ENCODE peak calls at places on chromosome 20, in four cellular contexts. Y is tibial nerve, G is IMR-90, S is Panc1. K is an unnamed sample. For H3K4me1, the result is how much of the 10 kb centered on the place peaks cover.

GRCh38 chr20:11467436-11467835 is 450.3 kb upstream of the BTBD3 start:
- DNase-seq in S (no peak), G (no peak), Y (no peak), K (no peak)

GRCh38 chr20:8963330-8963729 is 105.6 kb upstream of the PLCB4 start:
- DNase-seq in Y (no peak), S (no peak), G (no peak), K (no peak)

GRCh38 chr20:8335796-8336195 is 203.7 kb downstream of the PLCB1 start:
- DNase-seq in S (no peak), G (no peak), Y (no peak), K (no peak)

GRCh38 chr20:10929023-10929422 is 255.2 kb upstream of the JAG1 start:
- DNase-seq in G (peak), Y (no peak), S (no peak), K (no peak)

GRCh38 chr20:2984956-2985661 is 58.3 kb upstream of the GNRH2 start:
- DNase-seq in Y (no peak), S (no peak), G (peak), K (no peak)

GRCh38 chr20:56748476-56749377 is 119.6 kb downstream of the TFAP2C start:
- DNase-seq in S (no peak), G (no peak), Y (no peak), K (no peak)

GRCh38 chr20:8627386-8628030 is 441.4 kb upstream of the PLCB4 start:
- DNase-seq in G (peak), S (no peak), Y (no peak), K (no peak)

GRCh38 chr20:63117151-63117550 is 98.8 kb downstream of the YTHDF1 start:
- DNase-seq in S (no peak), G (no peak), Y (no peak), K (no peak)

GRCh38 chr20:31785089-31785488 is 34.1 kb upstream of the MYLK2 start:
- DNase-seq in Y (no peak), S (no peak), G (no peak), K (no peak)

GRCh38 chr20:8786383-8786782 is 282.5 kb upstream of the PLCB4 start:
- DNase-seq in G (no peak), S (no peak), Y (no peak), K (no peak)

DNA sequence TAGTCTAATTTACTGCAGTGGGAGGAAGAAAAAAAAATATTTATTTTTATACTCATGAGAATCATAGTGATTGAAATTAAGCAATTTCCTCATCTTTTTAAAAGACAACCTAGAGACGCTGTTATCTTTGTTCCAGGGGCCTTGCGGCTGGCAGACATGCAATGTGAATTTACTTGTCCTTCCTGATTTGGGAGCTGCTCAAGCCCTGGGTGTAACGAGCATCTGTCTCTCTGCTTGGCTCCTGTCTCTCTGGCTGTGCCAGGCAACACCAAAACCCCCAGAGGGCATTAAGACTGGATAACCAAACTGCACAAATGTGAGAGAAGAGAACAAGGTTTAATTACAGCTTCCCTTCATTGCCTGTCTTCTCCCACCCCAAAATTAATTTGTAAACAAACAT is 169.9 kb downstream of the SLC24A3 start:
- DNase-seq in Y (no peak), S (no peak), G (no peak), K (no peak)
- H3K27ac ChIP-seq in Y (no peak), S (no peak), G (no peak), K (no peak)

GRCh38 chr20:43939762-43940121 is 25.1 kb downstream of the TOX2 start:
- DNase-seq in Y (no peak), G (no peak), S (no peak), K (no peak)
- H3K4me1 ChIP-seq in Y (under half), G (half or more), S (half or more), K (under half)

GRCh38 chr20:4091332-4092135 is 76.2 kb upstream of the RNF24 start:
- DNase-seq in S (no peak), G (peak), Y (peak), K (no peak)
- TF ChIP-seq CTCF in S (peak), G (peak), Y (peak), K (peak)

GRCh38 chr20:41650221-41650948 is 32.2 kb upstream of the CHD6 start:
- DNase-seq in Y (no peak), S (no peak), G (no peak), K (no peak)
- H3K27ac ChIP-seq in Y (no peak), S (no peak), G (no peak), K (no peak)

GRCh38 chr20:58898629-58899028 is 46.1 kb downstream of the GNAS start:
- DNase-seq in Y (no peak), S (no peak), G (no peak), K (no peak)
- H3K4me1 ChIP-seq in Y (under half), S (under half), G (under half), K (under half)

GRCh38 chr20:57802877-57803717 is 93.3 kb upstream of the PMEPA1 start:
- DNase-seq in S (no peak), G (no peak), Y (no peak), K (no peak)
- TF ChIP-seq CTCF in S (no peak), G (no peak), Y (no peak), K (no peak)

K was measured in keratinocyte.